ENCODE peak calls at places on chromosomes 6 and 20, in nine cellular contexts. I is cardiac muscle cell; A is GM12892; J is NCI-H1436; W is CD8-positive, alpha-beta T cell; G is smooth muscle cell of the brain vasculature; B is ureter; C is effector memory CD8-positive, alpha-beta T cell; M is ovary. Y is an unnamed sample.

GRCh38 chr6:150940951-150941350 is 75.4 kb downstream of the MTHFD1L start:
- DNase-seq in I (no peak), A (no peak), J (no peak), W (no peak), G (peak), B (no peak), C (no peak), M (no peak), Y (no peak)

GRCh38 chr6:5766260-5766659 is 240.5 kb downstream of the NRN1 start:
- DNase-seq in I (no peak), A (no peak), J (no peak), W (no peak), G (no peak), B (no peak), C (no peak), M (no peak), Y (no peak)

GRCh38 chr20:58020656-58021454 is 207.6 kb downstream of the ANKRD60 start:
- DNase-seq in I (no peak), A (no peak), J (no peak), W (no peak), G (no peak), B (no peak), C (no peak), M (no peak), Y (no peak)

GRCh38 chr20:24523661-24524060 is 54.2 kb downstream of the SYNDIG1 start:
- DNase-seq in I (no peak), A (no peak), J (no peak), W (no peak), G (no peak), B (no peak), C (no peak), M (no peak), Y (no peak)

GRCh38 chr6:132888701-132889100 is 74.3 kb downstream of the RPS12 start:
- DNase-seq in I (no peak), A (no peak), J (no peak), W (no peak), G (no peak), B (no peak), C (no peak), M (no peak), Y (no peak)

GRCh38 chr20:16062661-16063591 is 510.3 kb downstream of the KIF16B start:
- DNase-seq in I (no peak), A (no peak), J (no peak), W (no peak), G (no peak), B (no peak), C (no peak), M (no peak), Y (no peak)

GRCh38 chr20:57395111-57395959 is 4.1 kb downstream of the RBM38 start:
- DNase-seq in I (peak), A (no peak), J (no peak), W (no peak), G (no peak), B (no peak), C (no peak), M (peak), Y (no peak)

GRCh38 chr6:79868098-79868722 is 79.1 kb downstream of the ELOVL4 start:
- DNase-seq in I (peak), A (peak), J (peak), W (no peak), G (peak), B (peak), C (peak), M (peak), Y (peak)

GRCh38 chr6:170485159-170485558 is 67.9 kb downstream of the PSMB1 start:
- DNase-seq in I (peak), A (no peak), J (no peak), W (no peak), G (no peak), B (no peak), C (no peak), M (no peak), Y (peak)

GRCh38 chr20:60715172-60715571 is 536.9 kb upstream of the CDH4 start:
- DNase-seq in I (peak), A (no peak), J (no peak), W (no peak), G (no peak), B (no peak), C (no peak), M (no peak), Y (no peak)

GRCh38 chr6:16841241-16841640 is 80.0 kb upstream of the ATXN1 start:
- DNase-seq in I (no peak), A (no peak), J (no peak), W (no peak), G (no peak), B (no peak), C (no peak), M (no peak), Y (no peak)

GRCh38 chr6:55632953-55633352 is 54.0 kb upstream of the HMGCLL1 start:
- DNase-seq in I (no peak), A (no peak), J (no peak), W (no peak), G (no peak), B (no peak), C (no peak), M (no peak), Y (no peak)

GRCh38 chr20:49644980-49645565 is 68.6 kb downstream of the B4GALT5 start:
- DNase-seq in I (no peak), A (no peak), J (no peak), W (no peak), G (no peak), B (no peak), C (no peak), M (no peak), Y (no peak)

GRCh38 chr20:63154395-63154794 is 61.5 kb downstream of the YTHDF1 start:
- DNase-seq in I (no peak), A (no peak), J (no peak), W (no peak), G (no peak), B (no peak), C (no peak), M (no peak), Y (no peak)

GRCh38 chr6:98695076-98695816 is 139.1 kb upstream of the POU3F2 start:
- DNase-seq in I (no peak), A (no peak), J (no peak), W (no peak), G (no peak), B (no peak), C (no peak), M (no peak), Y (no peak)

GRCh38 chr6:94751641-94752329 is 825.5 kb upstream of the MANEA start:
- DNase-seq in I (no peak), A (no peak), J (no peak), W (no peak), G (no peak), B (no peak), C (no peak), M (no peak), Y (peak)

GRCh38 chr6:144265390-144265789 is 19.7 kb upstream of the UTRN start:
- DNase-seq in I (peak), A (no peak), J (no peak), W (no peak), G (no peak), B (no peak), C (no peak), M (no peak), Y (no peak)

GRCh38 chr6:3868544-3868943 is 19.4 kb downstream of the FAM50B start:
- DNase-seq in I (no peak), A (no peak), J (no peak), W (no peak), G (no peak), B (no peak), C (no peak), M (no peak), Y (no peak)

GRCh38 chr20:49982346-49983122 is at the start of gene SNAI1:
- DNase-seq in I (peak), A (peak), J (peak), W (peak), G (peak), B (peak), C (peak), M (peak), Y (peak)

GRCh38 chr20:48682529-48683385 is 145.0 kb downstream of the PREX1 start:
- DNase-seq in I (peak), A (no peak), J (peak), W (no peak), G (peak), B (peak), C (no peak), M (peak), Y (peak)

GRCh38 chr20:33437141-33437911 is 6.2 kb downstream of the SNTA1 start:
- DNase-seq in I (peak), A (no peak), J (no peak), W (no peak), G (peak), B (no peak), C (no peak), M (peak), Y (no peak)

GRCh38 chr20:10609276-10609675 is 64.5 kb downstream of the JAG1 start:
- DNase-seq in I (no peak), A (no peak), J (no peak), W (no peak), G (no peak), B (no peak), C (no peak), M (peak), Y (no peak)

GRCh38 chr6:53433617-53434285 is 85.0 kb upstream of the ELOVL5 start:
- DNase-seq in I (no peak), A (no peak), J (no peak), W (no peak), G (no peak), B (no peak), C (no peak), M (no peak), Y (no peak)

GRCh38 chr6:3623451-3624267 is 127.9 kb downstream of the PXDC1 start:
- DNase-seq in I (no peak), A (no peak), J (no peak), W (peak), G (no peak), B (peak), C (no peak), M (no peak), Y (no peak)

GRCh38 chr20:15528386-15529111 is 1044.7 kb downstream of the KIF16B start:
- DNase-seq in I (no peak), A (no peak), J (no peak), W (no peak), G (no peak), B (no peak), C (no peak), M (no peak), Y (no peak)

GRCh38 chr20:62646851-62647520 is 4.7 kb downstream of the SLCO4A1 start:
- DNase-seq in I (no peak), A (no peak), J (no peak), W (no peak), G (no peak), B (no peak), C (no peak), M (no peak), Y (no peak)

GRCh38 chr20:51886891-51887608 is 84.7 kb upstream of the SALL4 start:
- DNase-seq in I (no peak), A (no peak), J (no peak), W (no peak), G (no peak), B (no peak), C (no peak), M (no peak), Y (no peak)

GRCh38 chr20:44485078-44485829 is 9.6 kb downstream of the TTPAL start:
- DNase-seq in I (no peak), A (no peak), J (no peak), W (no peak), G (no peak), B (no peak), C (no peak), M (no peak), Y (no peak)

GRCh38 chr6:46490425-46491200 is 636 bp downstream of the RCAN2 start:
- DNase-seq in I (peak), A (peak), J (peak), W (no peak), G (no peak), B (peak), C (no peak), M (peak), Y (no peak)

GRCh38 chr6:14767176-14767575 is 478.7 kb upstream of the JARID2 start:
- DNase-seq in I (no peak), A (no peak), J (no peak), W (no peak), G (no peak), B (no peak), C (no peak), M (no peak), Y (no peak)

GRCh38 chr20:18750735-18751134 is 62.8 kb upstream of the SCP2D1 start:
- DNase-seq in I (no peak), A (no peak), J (no peak), W (no peak), G (no peak), B (no peak), C (no peak), M (no peak), Y (no peak)

GRCh38 chr20:16349518-16350295 is 223.5 kb downstream of the KIF16B start:
- DNase-seq in I (no peak), A (no peak), J (no peak), W (no peak), G (no peak), B (no peak), C (no peak), M (no peak), Y (no peak)

GRCh38 chr6:57021086-57021720 is 25.3 kb upstream of the KIAA1586 start:
- DNase-seq in I (peak), A (no peak), J (peak), W (no peak), G (peak), B (no peak), C (no peak), M (no peak), Y (peak)